ENCODE peak calls at places on chromosomes 11 and 22, in seven cellular contexts. D, R, C, P, S, K and O are unnamed samples.

GRCh38 chr22:40107756-40108437 is 69.8 kb upstream of the TNRC6B start:
- DNase-seq in D (no peak), R (no peak), C (no peak), P (no peak), S (no peak), K (no peak), O (peak)

GRCh38 chr22:32076726-32077550 is 33.9 kb downstream of the SLC5A1 start:
- DNase-seq in D (no peak), R (no peak), C (no peak), P (no peak), S (no peak), K (no peak), O (no peak)

GRCh38 chr22:37775785-37776638 is 31.7 kb upstream of the GCAT start:
- DNase-seq in D (no peak), R (no peak), C (no peak), P (no peak), S (peak), K (peak), O (peak)

GRCh38 chr22:20804650-20805049 is 30.7 kb downstream of the SERPIND1 start:
- DNase-seq in D (no peak), R (no peak), C (no peak), P (no peak), S (no peak), K (no peak), O (no peak)

GRCh38 chr11:132300283-132300682 is 929.9 kb downstream of the NTM start:
- DNase-seq in D (peak), R (peak), C (no peak), P (peak), S (no peak), K (no peak), O (peak)

GRCh38 chr22:43230983-43231723 is 44.2 kb upstream of the TTLL12 start:
- DNase-seq in D (peak), R (peak), C (peak), P (peak), S (peak), K (no peak), O (peak)

GRCh38 chr11:67504950-67505561 is at the start of gene PITPNM1:
- DNase-seq in D (peak), R (peak), C (no peak), P (peak), S (peak), K (peak), O (peak)

GRCh38 chr11:18780329-18780728 is 11.3 kb downstream of the PTPN5 start:
- DNase-seq in D (no peak), R (no peak), C (no peak), P (no peak), S (no peak), K (no peak), O (no peak)

GRCh38 chr22:49784987-49785614 is 42.6 kb downstream of the BRD1 start:
- DNase-seq in D (no peak), R (no peak), C (no peak), P (no peak), S (no peak), K (peak), O (no peak)

GRCh38 chr11:111631666-111632039 is 29.4 kb downstream of the SIK2 start:
- DNase-seq in D (no peak), R (no peak), C (peak), P (no peak), S (peak), K (no peak), O (peak)

GRCh38 chr11:118081241-118081958 is 4.5 kb downstream of the TMPRSS4 start:
- DNase-seq in D (no peak), R (no peak), C (no peak), P (no peak), S (no peak), K (no peak), O (no peak)

GRCh38 chr22:44668190-44668885 is 33.7 kb upstream of the PRR5 start:
- DNase-seq in D (peak), R (peak), C (no peak), P (peak), S (no peak), K (peak), O (peak)

GRCh38 chr11:3781423-3781822 is 15.9 kb downstream of the NUP98 start:
- DNase-seq in D (no peak), R (no peak), C (no peak), P (no peak), S (peak), K (no peak), O (peak)

GRCh38 chr22:49765091-49765771 is 62.4 kb downstream of the BRD1 start:
- DNase-seq in D (peak), R (peak), C (no peak), P (no peak), S (no peak), K (peak), O (no peak)

GRCh38 chr11:103525069-103525468 is 415.8 kb downstream of the DYNC2H1 start:
- DNase-seq in D (no peak), R (no peak), C (peak), P (no peak), S (peak), K (no peak), O (peak)

GRCh38 chr11:72744474-72744873 is 7.7 kb downstream of the ARAP1 start:
- DNase-seq in D (no peak), R (no peak), C (no peak), P (no peak), S (no peak), K (peak), O (no peak)

GRCh38 chr11:82631722-82632630 is 101.7 kb downstream of the FAM181B start:
- DNase-seq in D (no peak), R (no peak), C (no peak), P (no peak), S (peak), K (no peak), O (no peak)

GRCh38 chr22:49921508-49922278 is 3.3 kb downstream of the CRELD2 start:
- DNase-seq in D (no peak), R (no peak), C (no peak), P (no peak), S (no peak), K (peak), O (no peak)

GRCh38 chr11:75797116-75797515 is 17.9 kb upstream of the UVRAG start:
- DNase-seq in D (no peak), R (no peak), C (no peak), P (no peak), S (no peak), K (peak), O (no peak)

GRCh38 chr22:44185237-44186120 is 4.8 kb downstream of the PARVG start:
- DNase-seq in D (no peak), R (no peak), C (no peak), P (no peak), S (no peak), K (peak), O (no peak)

GRCh38 chr11:129861702-129862107 is 33.7 kb downstream of the NFRKB start:
- DNase-seq in D (peak), R (no peak), C (peak), P (peak), S (peak), K (no peak), O (peak)

GRCh38 chr11:92888701-92889100 is 80.8 kb upstream of the MTNR1B start:
- DNase-seq in D (no peak), R (no peak), C (no peak), P (no peak), S (no peak), K (no peak), O (no peak)

GRCh38 chr11:108618529-108618928 is 25.0 kb upstream of the EXPH5 start:
- DNase-seq in D (no peak), R (peak), C (no peak), P (no peak), S (no peak), K (no peak), O (peak)

GRCh38 chr11:14520086-14520901 is at the start of gene PSMA1:
- DNase-seq in D (peak), R (peak), C (peak), P (peak), S (peak), K (peak), O (peak)

GRCh38 chr11:47593492-47593933 is 698 bp downstream of the C1QTNF4 start:
- DNase-seq in D (no peak), R (peak), C (no peak), P (peak), S (no peak), K (peak), O (no peak)
- H3K9ac ChIP-seq in D (peak), R (peak), C (no peak), P (peak), S (no peak), K (no peak), O (no peak)

DNA sequence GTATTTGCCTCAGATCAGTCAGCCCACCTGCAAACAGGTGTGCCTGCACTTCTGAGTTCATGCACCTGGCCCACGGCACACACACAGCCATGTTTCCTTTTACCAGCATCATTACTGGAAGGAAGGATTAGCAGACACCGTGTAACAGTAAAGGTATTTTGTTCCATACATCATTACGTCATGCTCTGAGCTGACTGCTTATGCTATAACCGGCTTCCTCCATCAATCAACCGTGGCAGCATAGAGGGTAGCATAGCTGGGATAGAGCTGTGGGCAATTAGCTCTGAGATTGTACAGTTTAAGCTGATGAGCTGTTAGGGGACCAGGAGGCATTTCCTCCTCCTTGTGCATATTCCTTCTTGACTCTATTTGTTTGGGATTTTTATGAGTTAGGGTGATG is 102.4 kb downstream of the ME3 start:
- DNase-seq in D (no peak), R (no peak), C (peak), P (peak), S (peak), K (no peak), O (no peak)
- H3K9ac ChIP-seq in D (no peak), R (no peak), C (no peak), P (no peak), S (no peak), K (no peak), O (no peak)

GRCh38 chr22:24968066-24968561 is 15.6 kb downstream of the KIAA1671 start:
- DNase-seq in D (peak), R (no peak), C (no peak), P (peak), S (peak), K (no peak), O (no peak)

GRCh38 chr22:24973867-24974266 is 21.4 kb downstream of the KIAA1671 start:
- DNase-seq in D (no peak), R (no peak), C (no peak), P (no peak), S (no peak), K (no peak), O (no peak)

GRCh38 chr22:24972369-24972768 is 19.9 kb downstream of the KIAA1671 start:
- DNase-seq in D (no peak), R (no peak), C (no peak), P (no peak), S (no peak), K (no peak), O (no peak)

GRCh38 chr22:24965822-24966626 is 13.5 kb downstream of the KIAA1671 start:
- DNase-seq in D (no peak), R (no peak), C (peak), P (no peak), S (no peak), K (peak), O (no peak)

GRCh38 chr22:24969588-24970301 is 17.2 kb downstream of the KIAA1671 start:
- DNase-seq in D (peak), R (peak), C (peak), P (no peak), S (peak), K (no peak), O (peak)
- H3K9ac ChIP-seq in D (no peak), R (peak), C (peak), P (no peak), S (no peak), K (no peak), O (peak)

GRCh38 chr11:1569251-1569780 is 2.8 kb downstream of the DUSP8 start:
- DNase-seq in D (no peak), R (no peak), C (no peak), P (no peak), S (no peak), K (no peak), O (no peak)

GRCh38 chr11:1568451-1568911 is 3.6 kb downstream of the DUSP8 start:
- DNase-seq in D (peak), R (peak), C (no peak), P (peak), S (no peak), K (peak), O (no peak)

GRCh38 chr11:1570896-1571759 is 943 bp downstream of the DUSP8 start:
- DNase-seq in D (peak), R (peak), C (no peak), P (peak), S (no peak), K (peak), O (no peak)

GRCh38 chr11:1570531-1570895 is 1.6 kb downstream of the DUSP8 start:
- DNase-seq in D (peak), R (no peak), C (no peak), P (no peak), S (no peak), K (no peak), O (no peak)

GRCh38 chr11:1570001-1570453 is 2.0 kb downstream of the DUSP8 start:
- DNase-seq in D (peak), R (peak), C (no peak), P (no peak), S (no peak), K (no peak), O (no peak)
- H3K9ac ChIP-seq in D (no peak), R (no peak), C (no peak), P (no peak), S (no peak), K (no peak), O (no peak)

DNA sequence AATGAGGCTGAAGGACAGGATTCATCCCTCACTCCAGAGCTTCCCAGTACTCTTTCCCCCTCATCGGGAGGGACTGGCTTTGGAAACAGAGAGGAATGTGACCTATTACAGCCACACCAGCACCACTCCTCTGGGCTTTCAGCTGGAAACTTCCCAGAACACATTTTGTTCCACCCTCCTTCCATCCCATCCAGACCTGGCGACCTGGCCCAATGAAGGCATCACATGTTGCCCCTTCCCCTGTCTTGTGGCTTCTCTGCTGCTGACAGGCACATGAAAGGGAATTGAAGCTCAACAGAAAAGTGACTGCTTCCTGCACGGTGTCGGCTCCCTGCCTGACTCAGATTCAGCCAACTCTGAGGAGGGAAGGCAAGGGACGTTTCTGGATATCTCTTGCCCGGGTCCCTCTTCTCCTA is 19.1 kb downstream of the IRAG1 start:
- DNase-seq in D (no peak), R (no peak), C (no peak), P (no peak), S (no peak), K (peak), O (no peak)
- H3K9ac ChIP-seq in D (no peak), R (no peak), C (no peak), P (no peak), S (peak), K (no peak), O (peak)